ENCODE peak calls at places on chromosomes 2 and 18, in eight cellular contexts. One of them, this sample, is unnamed.

GRCh38 chr2:88626171-88627054 is 851 bp downstream of the EIF2AK3 start:
- DNase-seq in A549: peak; percentile 9
- DNase-seq in AG10803: peak; percentile 24
- DNase-seq in heart left ventricle: peak; percentile 29
- DNase-seq in fibroblast of lung: no peak
- DNase-seq in HCT116: no peak
- DNase-seq in left ventricle myocardium inferior: peak; percentile 27
- DNase-seq in fibroblast of villous mesenchyme: no peak
- DNase-seq in this sample: no peak

GRCh38 chr2:79530443-79530842 is 17.6 kb downstream of the CTNNA2 start:
- DNase-seq in heart left ventricle: no peak
- DNase-seq in fibroblast of villous mesenchyme: no peak
- DNase-seq in HCT116: no peak
- DNase-seq in fibroblast of lung: peak; percentile 19
- DNase-seq in A549: peak; percentile 22
- DNase-seq in AG10803: peak; percentile 1
- DNase-seq in left ventricle myocardium inferior: no peak
- DNase-seq in this sample: no peak

GRCh38 chr2:172253190-172254052 is 150.7 kb upstream of the DLX2 start:
- DNase-seq in left ventricle myocardium inferior: no peak
- DNase-seq in HCT116: peak; percentile 100
- DNase-seq in fibroblast of villous mesenchyme: peak; percentile 98
- DNase-seq in AG10803: peak; percentile 100
- DNase-seq in fibroblast of lung: peak; percentile 100
- DNase-seq in heart left ventricle: no peak
- DNase-seq in A549: peak; percentile 95
- DNase-seq in this sample: peak; percentile 99

GRCh38 chr2:207133862-207134519 is 31.8 kb downstream of the KLF7 start:
- DNase-seq in fibroblast of villous mesenchyme: peak; percentile 91
- DNase-seq in HCT116: no peak
- DNase-seq in A549: peak; percentile 39
- DNase-seq in fibroblast of lung: peak; percentile 95
- DNase-seq in left ventricle myocardium inferior: peak; percentile 79
- DNase-seq in heart left ventricle: peak; percentile 83
- DNase-seq in AG10803: peak; percentile 87
- DNase-seq in this sample: peak; percentile 75

GRCh38 chr18:79869591-79870368 is 72.0 kb downstream of the KCNG2 start:
- DNase-seq in HCT116: no peak
- DNase-seq in fibroblast of lung: no peak
- DNase-seq in AG10803: no peak
- DNase-seq in fibroblast of villous mesenchyme: no peak
- DNase-seq in left ventricle myocardium inferior: no peak
- DNase-seq in A549: no peak
- DNase-seq in heart left ventricle: no peak
- DNase-seq in this sample: no peak

GRCh38 chr2:75705921-75706320 is 4.8 kb downstream of the GCFC2 start:
- DNase-seq in fibroblast of villous mesenchyme: peak; percentile 10
- DNase-seq in AG10803: no peak
- DNase-seq in A549: no peak
- DNase-seq in fibroblast of lung: peak; percentile 21
- DNase-seq in heart left ventricle: no peak
- DNase-seq in left ventricle myocardium inferior: no peak
- DNase-seq in HCT116: no peak
- DNase-seq in this sample: no peak

GRCh38 chr18:58915006-58915799 is 50.5 kb downstream of the ZNF532 start:
- DNase-seq in HCT116: no peak
- DNase-seq in left ventricle myocardium inferior: no peak
- DNase-seq in A549: peak; percentile 64
- DNase-seq in heart left ventricle: no peak
- DNase-seq in fibroblast of lung: peak; percentile 75
- DNase-seq in fibroblast of villous mesenchyme: no peak
- DNase-seq in AG10803: no peak
- DNase-seq in this sample: no peak

GRCh38 chr2:234571620-234572407 is 74.9 kb upstream of the ARL4C start:
- DNase-seq in heart left ventricle: no peak
- DNase-seq in fibroblast of lung: peak; percentile 53
- DNase-seq in left ventricle myocardium inferior: no peak
- DNase-seq in fibroblast of villous mesenchyme: no peak
- DNase-seq in A549: no peak
- DNase-seq in HCT116: no peak
- DNase-seq in AG10803: no peak
- DNase-seq in this sample: no peak

GRCh38 chr2:222904557-222905258 is 43.9 kb downstream of the ACSL3 start:
- DNase-seq in A549: no peak
- DNase-seq in fibroblast of lung: peak; percentile 95
- DNase-seq in HCT116: no peak
- DNase-seq in heart left ventricle: no peak
- DNase-seq in AG10803: peak; percentile 91
- DNase-seq in left ventricle myocardium inferior: no peak
- DNase-seq in fibroblast of villous mesenchyme: peak; percentile 92
- DNase-seq in this sample: no peak

GRCh38 chr2:66717491-66717890 is 282.6 kb downstream of the MEIS1 start:
- DNase-seq in fibroblast of lung: peak; percentile 26
- DNase-seq in heart left ventricle: no peak
- DNase-seq in HCT116: no peak
- DNase-seq in A549: no peak
- DNase-seq in left ventricle myocardium inferior: no peak
- DNase-seq in fibroblast of villous mesenchyme: no peak
- DNase-seq in AG10803: no peak
- DNase-seq in this sample: no peak

GRCh38 chr18:62281684-62282083 is 43.4 kb upstream of the TNFRSF11A start:
- DNase-seq in left ventricle myocardium inferior: no peak
- DNase-seq in heart left ventricle: no peak
- DNase-seq in fibroblast of lung: peak; percentile 88
- DNase-seq in A549: no peak
- DNase-seq in HCT116: no peak
- DNase-seq in fibroblast of villous mesenchyme: peak; percentile 84
- DNase-seq in AG10803: peak; percentile 85
- DNase-seq in this sample: peak; percentile 31

GRCh38 chr2:10357193-10357592 is 54.5 kb downstream of the HPCAL1 start:
- DNase-seq in left ventricle myocardium inferior: no peak
- DNase-seq in HCT116: no peak
- DNase-seq in heart left ventricle: no peak
- DNase-seq in AG10803: no peak
- DNase-seq in A549: no peak
- DNase-seq in fibroblast of lung: no peak
- DNase-seq in fibroblast of villous mesenchyme: no peak
- DNase-seq in this sample: no peak

GRCh38 chr2:216404010-216404618 is 8.2 kb upstream of the SMARCAL1 start:
- DNase-seq in heart left ventricle: no peak
- DNase-seq in left ventricle myocardium inferior: no peak
- DNase-seq in A549: peak; percentile 33
- DNase-seq in fibroblast of villous mesenchyme: peak; percentile 49
- DNase-seq in HCT116: peak; percentile 35
- DNase-seq in fibroblast of lung: no peak
- DNase-seq in AG10803: peak; percentile 47
- DNase-seq in this sample: no peak

GRCh38 chr2:187573722-187574121 is 19.5 kb upstream of the TFPI start:
- DNase-seq in fibroblast of villous mesenchyme: no peak
- DNase-seq in AG10803: no peak
- DNase-seq in left ventricle myocardium inferior: no peak
- DNase-seq in HCT116: no peak
- DNase-seq in fibroblast of lung: no peak
- DNase-seq in heart left ventricle: no peak
- DNase-seq in A549: no peak
- DNase-seq in this sample: no peak

GRCh38 chr18:51537487-51537886 is 340.0 kb upstream of the MEX3C start:
- DNase-seq in HCT116: no peak
- DNase-seq in left ventricle myocardium inferior: peak; percentile 21
- DNase-seq in fibroblast of lung: peak; percentile 8
- DNase-seq in A549: peak; percentile 40
- DNase-seq in fibroblast of villous mesenchyme: peak; percentile 13
- DNase-seq in AG10803: no peak
- DNase-seq in heart left ventricle: peak; percentile 46
- DNase-seq in this sample: no peak

GRCh38 chr18:78986018-78986481 is 6.4 kb downstream of the SALL3 start:
- DNase-seq in AG10803: no peak
- DNase-seq in heart left ventricle: no peak
- DNase-seq in HCT116: peak; percentile 10
- DNase-seq in left ventricle myocardium inferior: no peak
- DNase-seq in A549: peak; percentile 21
- DNase-seq in fibroblast of lung: peak; percentile 71
- DNase-seq in fibroblast of villous mesenchyme: no peak
- DNase-seq in this sample: no peak

GRCh38 chr18:62066121-62066818 is 120.6 kb downstream of the PIGN start:
- DNase-seq in fibroblast of lung: no peak
- DNase-seq in heart left ventricle: no peak
- DNase-seq in fibroblast of villous mesenchyme: peak; percentile 16
- DNase-seq in HCT116: no peak
- DNase-seq in AG10803: no peak
- DNase-seq in left ventricle myocardium inferior: no peak
- DNase-seq in A549: no peak
- DNase-seq in this sample: no peak

DNA sequence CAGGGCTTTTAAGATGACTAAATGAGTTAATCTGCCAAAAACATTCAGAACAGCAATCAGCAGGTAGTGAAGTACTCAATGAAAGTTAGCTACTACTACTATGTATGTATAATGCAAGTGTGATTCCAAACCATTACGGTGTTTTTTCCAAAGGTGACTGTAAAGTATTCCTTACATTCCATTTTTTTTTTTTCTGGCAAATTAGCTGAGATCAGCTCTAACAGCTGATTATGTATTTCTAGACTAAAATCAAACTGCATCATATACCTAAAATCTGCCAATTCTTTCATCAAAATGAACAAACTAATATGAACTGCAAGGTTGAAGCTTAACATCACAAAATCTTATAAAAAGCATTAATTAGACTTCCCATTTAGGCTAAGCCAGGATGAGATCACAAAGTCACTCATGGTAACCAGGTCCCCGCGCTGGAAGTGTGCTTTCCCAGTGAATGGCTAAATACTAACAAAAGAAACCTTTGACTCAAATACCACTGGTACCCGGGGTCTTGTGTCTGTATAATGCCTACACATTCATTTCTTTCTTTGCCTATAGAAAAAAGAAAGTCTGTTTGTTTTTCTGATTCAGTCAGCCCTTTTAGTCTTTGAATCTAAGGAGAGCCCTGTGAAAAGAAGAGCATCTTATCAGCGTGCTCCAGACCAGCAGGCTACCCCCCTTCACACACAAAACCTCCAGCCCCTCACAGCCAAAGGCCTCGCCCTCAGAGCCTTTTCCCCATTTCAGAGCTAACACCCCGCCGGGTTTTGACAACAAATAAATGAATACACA is 88.3 kb downstream of the RBMS1 start:
- DNase-seq in A549: no peak
- DNase-seq in AG10803: no peak
- DNase-seq in heart left ventricle: no peak
- DNase-seq in left ventricle myocardium inferior: no peak
- DNase-seq in fibroblast of villous mesenchyme: no peak
- DNase-seq in fibroblast of lung: no peak
- DNase-seq in HCT116: no peak
- DNase-seq in this sample: no peak
- H3K4me3 ChIP-seq in A549: peak overlapping the region; percentile 77
- H3K4me3 ChIP-seq in AG10803: peak overlapping the region; percentile 67
- H3K4me3 ChIP-seq in heart left ventricle: peak overlapping the region; percentile 91
- H3K4me3 ChIP-seq in left ventricle myocardium inferior: peak overlapping the region; percentile 95
- H3K4me3 ChIP-seq in fibroblast of villous mesenchyme: peak overlapping the region; percentile 72
- H3K4me3 ChIP-seq in fibroblast of lung: peak overlapping the region; percentile 90
- H3K4me3 ChIP-seq in HCT116: no peak overlapping the region
- H3K4me3 ChIP-seq in this sample: peak overlapping the region; percentile 72

DNA sequence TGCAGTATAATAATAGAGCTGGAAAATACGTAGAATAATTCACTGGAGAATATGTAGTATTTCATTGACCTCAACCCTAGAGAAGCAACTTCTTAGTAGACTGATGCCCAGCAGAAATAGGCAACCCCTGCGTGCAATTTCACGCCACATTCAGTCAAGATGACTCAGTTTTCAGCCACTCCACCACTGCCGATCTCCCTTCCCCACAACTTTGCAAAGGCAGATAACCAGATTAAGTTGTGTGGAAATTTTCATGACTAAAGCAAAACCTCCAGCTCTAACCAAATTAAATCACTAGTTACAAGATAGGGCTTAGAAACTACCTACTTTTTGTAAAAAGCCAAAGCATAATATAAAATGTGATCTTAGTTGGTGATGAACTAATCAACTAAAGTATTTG is 63.3 kb upstream of the STK17B start:
- DNase-seq in HCT116: no peak
- DNase-seq in fibroblast of villous mesenchyme: peak; percentile 86
- DNase-seq in heart left ventricle: no peak
- DNase-seq in fibroblast of lung: peak; percentile 94
- DNase-seq in left ventricle myocardium inferior: no peak
- DNase-seq in A549: no peak
- DNase-seq in AG10803: peak; percentile 84
- DNase-seq in this sample: no peak
- TF ChIP-seq CTCF in HCT116: no peak
- TF ChIP-seq CTCF in fibroblast of villous mesenchyme: no peak
- TF ChIP-seq CTCF in heart left ventricle: no peak
- TF ChIP-seq CTCF in fibroblast of lung: no peak
- TF ChIP-seq CTCF in left ventricle myocardium inferior: no peak
- TF ChIP-seq CTCF in A549: no peak
- TF ChIP-seq CTCF in AG10803: no peak
- TF ChIP-seq CTCF in this sample: no peak

DNA sequence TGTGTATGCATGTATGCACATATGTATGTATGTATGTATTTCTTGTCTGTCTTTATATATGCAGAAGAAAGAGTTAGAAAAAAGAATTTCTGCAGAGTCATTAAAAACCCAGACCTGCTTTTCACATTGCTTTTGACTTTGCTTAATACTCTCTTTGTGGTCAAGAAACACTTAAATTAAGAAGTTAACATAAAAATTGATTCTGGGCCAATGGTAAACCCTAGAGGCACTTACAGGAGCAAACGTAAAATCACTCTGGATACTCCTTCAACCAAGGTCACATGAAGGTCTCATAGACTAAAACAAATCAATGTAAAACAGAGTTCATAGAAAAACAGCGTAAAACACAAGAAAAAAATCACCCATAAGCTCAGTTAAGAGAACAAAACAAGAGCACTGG is 16.5 kb upstream of the AAK1 start:
- DNase-seq in fibroblast of lung: no peak
- DNase-seq in heart left ventricle: no peak
- DNase-seq in A549: no peak
- DNase-seq in HCT116: no peak
- DNase-seq in left ventricle myocardium inferior: no peak
- DNase-seq in AG10803: no peak
- DNase-seq in fibroblast of villous mesenchyme: no peak
- DNase-seq in this sample: no peak
- H3K4me3 ChIP-seq in fibroblast of lung: no peak overlapping the region
- H3K4me3 ChIP-seq in heart left ventricle: no peak overlapping the region
- H3K4me3 ChIP-seq in A549: no peak overlapping the region
- H3K4me3 ChIP-seq in HCT116: no peak overlapping the region
- H3K4me3 ChIP-seq in left ventricle myocardium inferior: no peak overlapping the region
- H3K4me3 ChIP-seq in AG10803: no peak overlapping the region
- H3K4me3 ChIP-seq in fibroblast of villous mesenchyme: no peak overlapping the region
- H3K4me3 ChIP-seq in this sample: no peak overlapping the region

GRCh38 chr2:137658433-137658832 is 305.8 kb upstream of the HNMT start:
- DNase-seq in fibroblast of villous mesenchyme: no peak
- DNase-seq in AG10803: no peak
- DNase-seq in A549: no peak
- DNase-seq in HCT116: no peak
- DNase-seq in left ventricle myocardium inferior: no peak
- DNase-seq in heart left ventricle: no peak
- DNase-seq in fibroblast of lung: no peak
- DNase-seq in this sample: no peak

GRCh38 chr2:137654046-137654445 is 310.2 kb upstream of the HNMT start:
- DNase-seq in A549: no peak
- DNase-seq in fibroblast of villous mesenchyme: no peak
- DNase-seq in left ventricle myocardium inferior: no peak
- DNase-seq in heart left ventricle: no peak
- DNase-seq in fibroblast of lung: no peak
- DNase-seq in AG10803: no peak
- DNase-seq in HCT116: no peak
- DNase-seq in this sample: no peak

GRCh38 chr2:137655812-137656211 is 308.5 kb upstream of the HNMT start:
- DNase-seq in left ventricle myocardium inferior: no peak
- DNase-seq in AG10803: no peak
- DNase-seq in HCT116: no peak
- DNase-seq in fibroblast of villous mesenchyme: no peak
- DNase-seq in heart left ventricle: no peak
- DNase-seq in A549: no peak
- DNase-seq in fibroblast of lung: no peak
- DNase-seq in this sample: no peak

GRCh38 chr2:137659616-137660015 is 304.7 kb upstream of the HNMT start:
- DNase-seq in fibroblast of lung: no peak
- DNase-seq in HCT116: no peak
- DNase-seq in fibroblast of villous mesenchyme: no peak
- DNase-seq in A549: peak; percentile 1
- DNase-seq in heart left ventricle: no peak
- DNase-seq in left ventricle myocardium inferior: no peak
- DNase-seq in AG10803: peak; percentile 21
- DNase-seq in this sample: no peak
- TF ChIP-seq CTCF in fibroblast of lung: no peak
- TF ChIP-seq CTCF in HCT116: no peak
- TF ChIP-seq CTCF in fibroblast of villous mesenchyme: no peak
- TF ChIP-seq CTCF in A549: no peak
- TF ChIP-seq CTCF in heart left ventricle: no peak
- TF ChIP-seq CTCF in left ventricle myocardium inferior: peak; percentile 32
- TF ChIP-seq CTCF in AG10803: peak; percentile 37
- TF ChIP-seq CTCF in this sample: peak; percentile 18

This sample was measured in HFF-Myc.